ENCODE peak calls at places on chromosomes 12 and 14, in five cellular contexts. T is Calu3, V is adrenal gland, C is lower lobe of right lung, Y is foreskin fibroblast. E is an unnamed sample.

GRCh38 chr12:116426391-116427136 is 132.6 kb upstream of the MAP1LC3B2 start:
- DNase-seq in T (peak), V (peak), C (no peak), Y (peak), E (peak)

GRCh38 chr12:96981053-96981452 is 74.0 kb downstream of the NEDD1 start:
- DNase-seq in T (no peak), V (no peak), C (no peak), Y (peak), E (no peak)

GRCh38 chr12:54028324-54029201 is at the start of gene HOXC6:
- DNase-seq in T (peak), V (peak), C (no peak), Y (peak), E (peak)

GRCh38 chr14:72443991-72444431 is 449.9 kb downstream of the DPF3 start:
- DNase-seq in T (no peak), V (no peak), C (no peak), Y (no peak), E (no peak)

GRCh38 chr12:2794736-2795289 is at the start of gene FKBP4:
- DNase-seq in T (peak), V (peak), C (peak), Y (peak), E (peak)

GRCh38 chr12:57095440-57095839 is 6.5 kb downstream of the NAB2 start:
- DNase-seq in T (no peak), V (no peak), C (no peak), Y (peak), E (no peak)

GRCh38 chr12:99847936-99848335 is 136.8 kb downstream of the ANKS1B start:
- DNase-seq in T (no peak), V (no peak), C (no peak), Y (no peak), E (no peak)

GRCh38 chr12:104677441-104678089 is 220.8 kb downstream of the CHST11 start:
- DNase-seq in T (peak), V (no peak), C (no peak), Y (no peak), E (no peak)

GRCh38 chr12:97748298-97748697 is 285.7 kb downstream of the RMST start:
- DNase-seq in T (no peak), V (no peak), C (no peak), Y (no peak), E (no peak)

GRCh38 chr14:96246535-96246839 is 9.5 kb upstream of the BDKRB1 start:
- DNase-seq in T (no peak), V (no peak), C (no peak), Y (peak), E (no peak)

GRCh38 chr14:92160619-92161018 is 38.9 kb downstream of the CPSF2 start:
- DNase-seq in T (no peak), V (peak), C (no peak), Y (peak), E (no peak)

GRCh38 chr12:32437095-32437515 is 37.7 kb downstream of the FGD4 start:
- DNase-seq in T (peak), V (no peak), C (no peak), Y (peak), E (no peak)

GRCh38 chr12:107654866-107655265 is 30.7 kb upstream of the PWP1 start:
- DNase-seq in T (no peak), V (no peak), C (no peak), Y (no peak), E (no peak)

GRCh38 chr12:89706551-89707348 is 1.9 kb downstream of the ATP2B1 start:
- DNase-seq in T (peak), V (peak), C (peak), Y (peak), E (peak)

GRCh38 chr12:32535260-32535999 is 136.1 kb downstream of the FGD4 start:
- DNase-seq in T (peak), V (peak), C (peak), Y (peak), E (peak)

GRCh38 chr12:132131952-132132351 is 12.2 kb downstream of the DDX51 start:
- DNase-seq in T (no peak), V (no peak), C (no peak), Y (no peak), E (no peak)

GRCh38 chr14:97107760-97108159 is 310.6 kb downstream of the VRK1 start:
- DNase-seq in T (no peak), V (no peak), C (no peak), Y (no peak), E (no peak)

GRCh38 chr14:105866841-105867321 is 340.5 kb downstream of the TMEM121 start:
- DNase-seq in T (no peak), V (peak), C (no peak), Y (no peak), E (no peak)

GRCh38 chr14:80664576-80664975 is 277.0 kb downstream of the CEP128 start:
- DNase-seq in T (no peak), V (no peak), C (no peak), Y (peak), E (no peak)

GRCh38 chr12:91620949-91621348 is 438.3 kb upstream of the DCN start:
- DNase-seq in T (no peak), V (no peak), C (no peak), Y (peak), E (no peak)
- TF ChIP-seq CTCF in T (no peak), V (no peak), C (no peak), Y (no peak), E (no peak)

GRCh38 chr12:7970475-7971252 is 34.7 kb upstream of the SLC2A3 start:
- DNase-seq in T (peak), V (peak), C (peak), Y (peak), E (peak)
- TF ChIP-seq CTCF in T (no peak), V (peak), C (peak), Y (peak), E (no peak)

GRCh38 chr14:36655963-36656768 is 5.5 kb upstream of the PAX9 start:
- DNase-seq in T (peak), V (no peak), C (no peak), Y (peak), E (peak)
- TF ChIP-seq CTCF in T (peak), V (no peak), C (peak), Y (no peak), E (peak)

GRCh38 chr12:121916719-121917118 is 1.7 kb upstream of the CFAP251 start:
- DNase-seq in T (peak), V (no peak), C (no peak), Y (peak), E (peak)
- TF ChIP-seq CTCF in T (no peak), V (no peak), C (peak), Y (peak), E (peak)

GRCh38 chr12:65881965-65882413 is 57.7 kb downstream of the HMGA2 start:
- DNase-seq in T (no peak), V (peak), C (peak), Y (peak), E (no peak)
- TF ChIP-seq CTCF in T (no peak), V (no peak), C (peak), Y (peak), E (no peak)

DNA sequence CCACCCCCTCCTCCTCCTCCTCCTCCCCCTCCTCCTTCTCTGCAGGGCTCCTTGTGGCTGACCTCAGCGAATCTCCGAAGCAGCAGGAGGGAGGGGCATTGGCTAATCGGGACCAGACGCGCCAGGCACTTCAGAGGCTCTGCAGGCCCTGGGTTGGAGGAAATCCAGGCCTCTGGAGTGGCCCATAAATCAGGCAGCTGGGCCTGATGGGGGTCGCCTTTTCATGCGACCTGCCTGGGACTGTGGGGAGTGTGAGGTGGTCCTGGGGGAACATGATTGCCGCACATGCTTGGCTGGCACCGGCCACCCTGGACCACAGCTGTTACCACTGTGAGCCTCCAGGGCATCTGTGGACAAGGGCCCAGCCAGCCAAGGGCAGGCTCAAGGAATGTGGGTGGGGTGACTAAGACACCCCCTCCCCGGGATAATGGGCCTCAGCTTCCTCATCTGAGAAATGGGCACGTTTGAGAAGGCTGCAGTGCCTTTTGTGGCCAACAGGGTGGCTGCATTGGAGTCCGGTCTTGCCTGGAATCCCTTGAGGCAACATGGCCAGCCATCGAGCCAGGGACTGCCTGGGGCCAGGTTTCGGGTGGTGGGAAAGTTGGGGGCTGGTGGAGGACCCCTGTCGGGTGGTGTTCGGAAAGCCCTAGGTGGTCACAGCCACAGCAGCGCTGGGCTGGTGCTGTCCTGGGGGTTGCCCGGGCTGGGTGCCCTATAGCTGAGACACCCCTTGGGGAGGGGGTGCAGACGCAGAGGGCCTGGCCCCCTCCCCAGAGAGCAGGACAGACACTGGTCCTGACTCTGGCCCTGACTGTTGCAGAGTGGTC is 12.0 kb downstream of the KIF26A start:
- DNase-seq in T (no peak), V (peak), C (no peak), Y (peak), E (peak)
- TF ChIP-seq CTCF in T (no peak), V (no peak), C (no peak), Y (peak), E (peak)